ENCODE peak calls at places on chromosome 3, in five cellular contexts. U is upper lobe of left lung, Q is A549, D is ovary, P is lower leg skin. O is an unnamed sample.

GRCh38 chr3:107065094-107065861 is 312.0 kb upstream of the CCDC54 start:
- DNase-seq in P (peak), D (peak), U (no peak), Q (no peak), O (no peak)

GRCh38 chr3:35549690-35550089 is 89.6 kb upstream of the ARPP21 start:
- DNase-seq in D (no peak), Q (no peak), U (no peak), P (no peak), O (no peak)

GRCh38 chr3:175386630-175387029 is 527.5 kb downstream of the NAALADL2 start:
- DNase-seq in D (no peak), U (no peak), P (no peak), Q (peak), O (no peak)

GRCh38 chr3:179658584-179658983 is 5.7 kb downstream of the USP13 start:
- DNase-seq in P (peak), D (no peak), Q (no peak), U (no peak), O (no peak)

GRCh38 chr3:136250862-136251460 is 821 bp downstream of the PCCB start:
- DNase-seq in D (peak), Q (peak), P (peak), U (peak), O (no peak)

GRCh38 chr3:29152379-29152778 is 128.5 kb upstream of the RBMS3 start:
- DNase-seq in D (no peak), U (no peak), P (no peak), Q (peak), O (no peak)

GRCh38 chr3:97820780-97821179 is 1.0 kb upstream of the CRYBG3 start:
- DNase-seq in U (no peak), P (no peak), Q (no peak), D (no peak), O (no peak)

GRCh38 chr3:127170794-127171193 is 22.1 kb upstream of the PRR23E start:
- DNase-seq in U (no peak), Q (peak), P (peak), D (peak), O (no peak)

GRCh38 chr3:20400686-20401085 is 214.7 kb upstream of the SGO1 start:
- DNase-seq in U (no peak), P (no peak), Q (no peak), D (no peak), O (no peak)

GRCh38 chr3:57382933-57383332 is 90.4 kb upstream of the ASB14 start:
- DNase-seq in Q (no peak), P (no peak), D (no peak), U (no peak), O (no peak)

GRCh38 chr3:151896662-151897012 is 23.2 kb downstream of the SUCNR1 start:
- DNase-seq in P (no peak), Q (peak), U (no peak), D (no peak), O (no peak)

GRCh38 chr3:52679811-52680210 is 5.9 kb downstream of the PBRM1 start:
- DNase-seq in U (no peak), Q (no peak), P (no peak), D (no peak), O (no peak)

GRCh38 chr3:138696661-138697370 is 88.2 kb downstream of the FAIM start:
- DNase-seq in D (no peak), Q (no peak), U (no peak), P (no peak), O (no peak)

GRCh38 chr3:157824281-157824680 is 281.9 kb downstream of the SHOX2 start:
- DNase-seq in D (no peak), Q (no peak), P (no peak), U (no peak), O (no peak)

GRCh38 chr3:71243230-71243629 is 340.3 kb downstream of the FOXP1 start:
- DNase-seq in P (no peak), U (no peak), D (no peak), Q (no peak), O (no peak)

GRCh38 chr3:1082024-1082633 is 10.7 kb upstream of the CNTN6 start:
- DNase-seq in D (no peak), U (peak), Q (peak), P (no peak), O (no peak)

GRCh38 chr3:98777801-98778220 is 14.7 kb downstream of the ST3GAL6 start:
- DNase-seq in U (no peak), P (no peak), D (no peak), Q (no peak), O (no peak)

GRCh38 chr3:126153695-126154360 is 26.6 kb downstream of the ALDH1L1 start:
- DNase-seq in U (no peak), Q (no peak), D (no peak), P (peak), O (peak)

GRCh38 chr3:130779031-130779430 is 32.4 kb upstream of the PIK3R4 start:
- DNase-seq in D (no peak), P (no peak), Q (no peak), U (no peak), O (no peak)

GRCh38 chr3:37138816-37139215 is 35.6 kb downstream of the LRRFIP2 start:
- DNase-seq in D (no peak), P (no peak), Q (no peak), U (no peak), O (no peak)

GRCh38 chr3:17176757-17177156 is 292.0 kb downstream of the PLCL2 start:
- DNase-seq in D (no peak), U (no peak), P (no peak), Q (no peak), O (no peak)

GRCh38 chr3:136751259-136752045 is 726 bp downstream of the STAG1 start:
- DNase-seq in U (peak), D (peak), P (peak), Q (peak), O (peak)

GRCh38 chr3:156406393-156406792 is 148.5 kb downstream of the SSR3 start:
- DNase-seq in Q (no peak), D (no peak), U (no peak), P (no peak), O (no peak)

GRCh38 chr3:42228796-42229195 is 37.2 kb downstream of the CCK start:
- DNase-seq in D (no peak), Q (peak), P (no peak), U (no peak), O (no peak)

GRCh38 chr3:42225486-42226363 is 40.3 kb downstream of the CCK start:
- DNase-seq in U (no peak), D (no peak), P (no peak), Q (no peak), O (no peak)

GRCh38 chr3:42224658-42225421 is 41.1 kb downstream of the CCK start:
- DNase-seq in Q (no peak), D (no peak), P (no peak), U (no peak), O (no peak)

GRCh38 chr3:42224178-42224577 is 41.8 kb downstream of the CCK start:
- DNase-seq in P (no peak), U (no peak), Q (no peak), D (no peak), O (no peak)

DNA sequence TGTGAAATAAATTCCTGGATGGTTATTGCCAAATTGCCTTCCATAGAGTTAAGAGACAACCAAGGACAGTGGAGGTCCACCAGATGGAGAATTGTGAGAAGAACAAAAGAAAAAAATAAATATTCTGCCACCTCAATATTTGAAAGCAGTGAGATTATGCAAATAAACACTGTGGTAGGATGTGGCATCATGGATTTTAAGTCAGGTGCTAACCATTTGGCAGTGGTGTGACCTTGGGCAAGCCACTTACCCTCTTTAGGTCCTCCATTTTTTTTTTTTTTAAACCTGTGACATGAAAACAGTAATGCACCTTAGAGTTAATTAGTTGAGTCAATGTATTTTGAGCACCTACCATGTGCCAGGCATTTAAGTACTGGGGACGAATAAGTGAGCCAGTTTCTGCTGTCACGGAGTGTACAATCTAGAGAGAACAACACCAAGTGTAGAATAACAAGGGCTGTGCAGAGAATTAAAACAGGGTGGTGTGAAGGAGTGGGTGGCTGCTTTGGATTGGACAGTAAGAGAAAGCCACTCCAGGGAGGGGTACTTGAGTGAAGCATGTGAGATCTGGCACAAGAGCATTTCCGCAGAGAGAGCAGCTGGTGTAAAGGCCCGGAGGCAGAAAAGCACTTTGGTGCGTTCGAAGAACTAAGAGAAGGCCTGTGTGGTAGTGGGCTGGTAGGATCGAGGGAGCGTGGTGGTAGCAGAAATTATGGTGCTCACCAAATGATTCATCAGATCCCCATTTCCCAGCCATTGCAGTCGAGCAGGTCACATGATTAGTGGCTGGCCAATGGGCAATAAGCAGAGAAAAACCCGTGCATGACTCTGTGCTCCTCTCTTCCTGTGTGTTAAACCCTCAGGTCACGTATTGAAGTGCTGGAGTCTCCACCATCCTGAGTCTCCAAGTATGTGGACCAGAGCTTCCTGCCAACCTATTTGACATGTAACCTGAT is 39.2 kb downstream of the CCK start:
- DNase-seq in U (peak), Q (no peak), D (no peak), P (no peak), O (no peak)
- TF ChIP-seq POLR2A in U (no peak), Q (no peak), D (no peak), P (no peak), O (no peak)

GRCh38 chr3:186785517-186786018 is 2.2 kb downstream of the EIF4A2 start:
- DNase-seq in Q (no peak), U (no peak), P (no peak), D (no peak), O (no peak)

GRCh38 chr3:186783070-186783730 is at the start of gene EIF4A2:
- DNase-seq in D (peak), P (peak), U (peak), Q (peak), O (peak)

GRCh38 chr3:186782542-186783069 is 771 bp upstream of the EIF4A2 start:
- DNase-seq in P (no peak), Q (no peak), U (no peak), D (no peak), O (no peak)

GRCh38 chr3:186784820-186785516 is 1.6 kb downstream of the EIF4A2 start:
- DNase-seq in Q (no peak), D (no peak), U (no peak), P (no peak), O (no peak)

DNA sequence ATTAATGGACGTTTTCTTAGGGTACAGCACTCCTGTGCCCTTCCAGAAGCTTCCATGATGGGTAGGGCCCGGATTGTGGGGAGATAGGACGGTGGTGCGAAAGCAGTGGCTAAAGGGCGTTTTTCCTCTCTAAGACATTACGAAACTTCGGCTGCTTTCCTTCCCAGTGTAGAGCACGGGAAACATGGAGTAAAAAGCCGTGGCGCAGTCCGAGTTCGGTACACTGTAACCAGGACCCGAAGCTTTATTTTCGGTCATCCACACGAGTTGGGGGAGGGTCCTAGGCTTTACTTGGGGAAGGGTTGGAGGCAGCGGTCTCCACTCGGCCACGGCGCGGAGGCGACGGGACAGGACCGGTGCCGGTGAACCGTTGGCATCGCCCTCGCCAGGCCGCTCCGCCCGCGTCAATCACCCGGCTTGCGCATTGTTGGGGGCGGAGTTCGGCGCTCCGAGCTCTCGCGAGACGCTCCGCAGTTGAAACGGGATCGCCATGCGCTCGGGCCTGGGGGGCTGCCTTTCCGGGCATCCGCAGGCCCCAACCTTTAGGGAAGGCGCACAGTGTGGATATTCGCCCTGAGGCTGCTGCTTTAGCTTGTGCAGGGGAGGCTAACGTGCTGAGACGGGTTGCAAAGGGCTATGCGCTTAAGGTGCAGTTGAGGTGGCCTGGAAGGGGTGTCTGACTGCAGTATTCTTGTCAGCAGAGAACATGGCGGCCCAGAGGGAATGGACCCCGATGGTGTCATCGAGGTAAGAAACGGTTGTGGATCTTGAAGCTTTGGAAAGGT is 546 bp downstream of the EIF4A2 start:
- DNase-seq in U (peak), D (peak), P (peak), Q (peak), O (peak)
- TF ChIP-seq POLR2A in U (peak), D (peak), P (peak), Q (peak), O (peak)

GRCh38 chr3:30607032-30607833 is 832 bp downstream of the TGFBR2 start:
- DNase-seq in U (peak), Q (peak), D (peak), P (peak), O (peak)
- TF ChIP-seq POLR2A in U (peak), Q (no peak), D (no peak), P (peak), O (peak)

GRCh38 chr3:100522125-100522524 is 29.7 kb downstream of the TMEM45A start:
- DNase-seq in P (no peak), Q (no peak), D (no peak), U (no peak), O (no peak)
- TF ChIP-seq POLR2A in P (no peak), Q (no peak), D (no peak), U (no peak), O (no peak)

GRCh38 chr3:146115619-146116018 is 45.4 kb downstream of the PLOD2 start:
- DNase-seq in D (no peak), U (no peak), P (no peak), Q (peak), O (no peak)

GRCh38 chr3:146110156-146110555 is 50.8 kb downstream of the PLOD2 start:
- DNase-seq in Q (no peak), U (no peak), D (no peak), P (no peak), O (no peak)

DNA sequence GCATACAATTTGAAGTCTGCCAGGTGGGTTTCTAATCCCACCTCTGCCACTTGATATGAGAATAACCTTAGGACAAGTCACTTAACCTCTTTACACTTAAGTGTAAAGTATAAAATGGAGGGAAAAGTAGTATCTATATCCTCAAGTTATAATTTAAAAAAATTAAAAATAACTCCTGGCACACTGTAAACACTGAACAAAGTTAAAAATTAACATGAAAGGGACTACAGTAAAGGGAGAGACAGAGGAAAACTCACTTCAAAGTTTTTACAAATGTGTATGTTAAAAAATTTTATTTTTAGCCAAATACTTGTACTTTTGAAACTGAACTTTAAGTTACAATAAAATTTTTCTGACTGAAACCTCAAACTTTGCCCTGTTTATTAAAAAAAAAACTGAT is 49.6 kb downstream of the PLOD2 start:
- DNase-seq in D (no peak), P (no peak), Q (no peak), U (no peak), O (no peak)
- TF ChIP-seq POLR2A in D (no peak), P (no peak), Q (no peak), U (no peak), O (no peak)